ENCODE peak calls at places on chromosomes 12 and 14, in ten cellular contexts. D, L, F, T, A, O, S, W, K and J are unnamed samples.

GRCh38 chr14:92890830-92891598 is 31.9 kb upstream of the CHGA start:
- DNase-seq in D (no peak), L (no peak), F (no peak), T (no peak), A (no peak), O (peak; percentile 73), S (peak; percentile 29), W (no peak), K (no peak), J (no peak)

GRCh38 chr14:85572845-85573244 is 42.9 kb downstream of the FLRT2 start:
- DNase-seq in D (no peak), L (no peak), F (no peak), T (peak; percentile 93), A (no peak), O (peak; percentile 70), S (peak; percentile 87), W (no peak), K (no peak), J (no peak)

GRCh38 chr12:121536929-121537813 is 43.7 kb downstream of the KDM2B start:
- DNase-seq in D (peak; percentile 93), L (peak; percentile 47), F (peak; percentile 96), T (peak; percentile 84), A (peak; percentile 83), O (peak; percentile 74), S (peak; percentile 25), W (no peak), K (peak; percentile 50), J (peak; percentile 85)

GRCh38 chr12:4787965-4788364 is 67.8 kb downstream of the GALNT8 start:
- DNase-seq in D (no peak), L (no peak), F (no peak), T (no peak), A (no peak), O (no peak), S (no peak), W (no peak), K (no peak), J (no peak)

GRCh38 chr14:24311837-24312615 is 724 bp downstream of the LTB4R start:
- DNase-seq in D (no peak), L (no peak), F (no peak), T (peak; percentile 68), A (no peak), O (no peak), S (no peak), W (no peak), K (no peak), J (no peak)

GRCh38 chr12:54240971-54241588 is 38.8 kb downstream of the CBX5 start:
- DNase-seq in D (no peak), L (no peak), F (no peak), T (no peak), A (no peak), O (no peak), S (peak; percentile 91), W (no peak), K (no peak), J (no peak)

GRCh38 chr12:7376196-7376595 is 67.8 kb downstream of the CD163L1 start:
- DNase-seq in D (no peak), L (no peak), F (no peak), T (peak; percentile 61), A (no peak), O (peak; percentile 40), S (no peak), W (no peak), K (no peak), J (no peak)

GRCh38 chr12:8827551-8828347 is 5.3 kb downstream of the A2ML1 start:
- DNase-seq in D (no peak), L (no peak), F (no peak), T (no peak), A (no peak), O (no peak), S (peak; percentile 80), W (no peak), K (no peak), J (no peak)

GRCh38 chr14:55088356-55088755 is 36.9 kb downstream of the MAPK1IP1L start:
- DNase-seq in D (no peak), L (no peak), F (no peak), T (no peak), A (no peak), O (no peak), S (no peak), W (no peak), K (no peak), J (no peak)

GRCh38 chr12:58540480-58541299 is 379.6 kb downstream of the LRIG3 start:
- DNase-seq in D (peak; percentile 88), L (no peak), F (peak; percentile 76), T (peak; percentile 89), A (peak; percentile 46), O (peak; percentile 89), S (peak; percentile 62), W (peak; percentile 75), K (no peak), J (peak; percentile 67)

GRCh38 chr12:82099216-82099615 is 259.0 kb downstream of the CCDC59 start:
- DNase-seq in D (no peak), L (no peak), F (no peak), T (no peak), A (no peak), O (no peak), S (peak; percentile 35), W (no peak), K (no peak), J (no peak)

GRCh38 chr12:22879203-22879602 is 254.2 kb downstream of the ETNK1 start:
- DNase-seq in D (no peak), L (no peak), F (no peak), T (no peak), A (no peak), O (no peak), S (no peak), W (no peak), K (no peak), J (no peak)

GRCh38 chr12:1518763-1519516 is 75.4 kb downstream of the FBXL14 start:
- DNase-seq in D (no peak), L (no peak), F (no peak), T (peak; percentile 83), A (peak; percentile 84), O (peak; percentile 41), S (peak; percentile 93), W (no peak), K (no peak), J (peak; percentile 54)

GRCh38 chr12:89775336-89776005 is 66.8 kb upstream of the ATP2B1 start:
- DNase-seq in D (no peak), L (no peak), F (no peak), T (no peak), A (no peak), O (no peak), S (peak; percentile 23), W (no peak), K (no peak), J (no peak)

GRCh38 chr12:89468648-89469326 is 55.8 kb downstream of the GALNT4 start:
- DNase-seq in D (no peak), L (no peak), F (no peak), T (no peak), A (no peak), O (no peak), S (no peak), W (no peak), K (no peak), J (no peak)

GRCh38 chr12:92138626-92139025 is 7.0 kb downstream of the BTG1 start:
- DNase-seq in D (no peak), L (no peak), F (no peak), T (no peak), A (no peak), O (no peak), S (no peak), W (no peak), K (no peak), J (no peak)
- H3K4me1 ChIP-seq in D (peaks cover 18% of the 10 kb centered on the region), L (peaks cover 33% of the 10 kb centered on the region), F (peaks cover 52% of the 10 kb centered on the region), T (peaks cover 94% of the 10 kb centered on the region), A (peaks cover 91% of the 10 kb centered on the region), O (peaks cover 70% of the 10 kb centered on the region), S (peaks cover 61% of the 10 kb centered on the region), W (peaks cover 34% of the 10 kb centered on the region), K (peaks cover 19% of the 10 kb centered on the region), J (peaks cover 77% of the 10 kb centered on the region)

GRCh38 chr12:76031081-76031413 is 529 bp downstream of the PHLDA1 start:
- DNase-seq in D (peak; percentile 80), L (no peak), F (no peak), T (no peak), A (no peak), O (no peak), S (no peak), W (no peak), K (no peak), J (peak; percentile 31)

GRCh38 chr12:76030378-76031080 is 1.0 kb downstream of the PHLDA1 start:
- DNase-seq in D (peak; percentile 79), L (peak; percentile 18), F (peak; percentile 80), T (peak; percentile 72), A (peak; percentile 33), O (peak; percentile 58), S (no peak), W (no peak), K (peak; percentile 34), J (peak; percentile 72)

GRCh38 chr12:76029982-76030377 is 1.6 kb downstream of the PHLDA1 start:
- DNase-seq in D (peak; percentile 78), L (no peak), F (no peak), T (peak; percentile 59), A (no peak), O (peak; percentile 59), S (peak; percentile 47), W (no peak), K (peak; percentile 11), J (no peak)

GRCh38 chr12:76026643-76027063 is 4.9 kb downstream of the PHLDA1 start:
- DNase-seq in D (no peak), L (no peak), F (no peak), T (peak; percentile 26), A (no peak), O (peak; percentile 90), S (peak; percentile 65), W (no peak), K (no peak), J (no peak)

GRCh38 chr12:76028649-76029277 is 2.8 kb downstream of the PHLDA1 start:
- DNase-seq in D (no peak), L (no peak), F (no peak), T (peak; percentile 32), A (no peak), O (peak; percentile 41), S (no peak), W (no peak), K (no peak), J (no peak)
- H3K4me3 ChIP-seq in D (peak overlapping the region; percentile 14), L (no peak overlapping the region), F (peak overlapping the region; percentile 71), T (peak overlapping the region; percentile 92), A (peak overlapping the region; percentile 94), O (peak overlapping the region; percentile 77), S (peak overlapping the region; percentile 87), W (peak overlapping the region; percentile 94), K (no peak overlapping the region), J (peak overlapping the region; percentile 82)

DNA sequence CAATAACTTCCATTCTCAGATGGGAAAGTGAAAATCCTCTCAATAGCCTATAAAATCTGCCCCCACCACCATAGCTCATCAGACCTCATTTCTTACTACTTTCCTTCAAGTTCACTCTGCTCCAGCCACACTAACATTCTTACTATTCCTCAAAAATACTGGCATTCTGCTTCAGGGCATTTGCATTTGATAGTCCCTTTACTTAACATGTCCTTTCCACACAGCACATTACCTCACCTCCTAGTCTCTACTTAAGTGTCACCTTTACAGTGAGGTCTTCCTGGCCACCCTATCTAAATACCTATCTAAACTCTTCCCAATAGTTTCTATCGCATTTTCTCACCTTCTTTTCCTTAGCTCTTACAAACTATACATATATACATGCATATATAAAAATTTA is 6.8 kb downstream of the EML5 start:
- DNase-seq in D (no peak), L (no peak), F (no peak), T (no peak), A (no peak), O (no peak), S (no peak), W (no peak), K (no peak), J (no peak)
- H3K27me3 ChIP-seq in D (no peaks in the 10 kb centered on the region), L (no peaks in the 10 kb centered on the region), F (no peaks in the 10 kb centered on the region), T (peaks cover 35% of the 10 kb centered on the region), A (no peaks in the 10 kb centered on the region), O (peaks cover 22% of the 10 kb centered on the region), S (no peaks in the 10 kb centered on the region), W (peaks cover 3% of the 10 kb centered on the region), K (no peaks in the 10 kb centered on the region), J (no peaks in the 10 kb centered on the region)

GRCh38 chr14:30658645-30659044 is 36.5 kb downstream of the SCFD1 start:
- DNase-seq in D (no peak), L (no peak), F (no peak), T (no peak), A (no peak), O (no peak), S (no peak), W (no peak), K (no peak), J (no peak)
- H3K4me1 ChIP-seq in D (no peaks in the 10 kb centered on the region), L (no peaks in the 10 kb centered on the region), F (no peaks in the 10 kb centered on the region), T (no peaks in the 10 kb centered on the region), A (no peaks in the 10 kb centered on the region), O (no peaks in the 10 kb centered on the region), S (no peaks in the 10 kb centered on the region), W (no peaks in the 10 kb centered on the region), K (no peaks in the 10 kb centered on the region), J (no peaks in the 10 kb centered on the region)